ENCODE peak calls at places on chromosome 21, in ten cellular contexts. V is retinal pigment epithelial cell; X is activated CD4-positive, alpha-beta T cell treated with anti-CD3 and anti-CD28 coated beads, Interleukin-2, amount 50 U/mL, for 1 hour; U is non-pigmented ciliary epithelial cell; W is activated CD8-positive, alpha-beta T cell treated with anti-CD3 and anti-CD28 coated beads for 36 hours; N is activated T-helper 1 cell treated with anti-CD3 and anti-CD28 coated beads, Interleukin-12 subunit alpha, Interleukin-12 subunit beta, Interleukin-2, Interleukin-4 antibody, amounts not matched to agents 30 ng/mL and 10 ng/mL and 1 ng/mL, durations not matched to agents 14 hours and 24 hours and 36 hours; J is endothelial cell of umbilical vein; Q is CD8-positive, alpha-beta memory T cell; F is RWPE2; Y is cardiac fibroblast. G is an unnamed sample.

GRCh38 chr21:41634211-41634694 is 126.3 kb upstream of the TMPRSS2 start:
- DNase-seq in V (no peak), X (no peak), U (no peak), W (no peak), N (no peak), J (no peak), Q (no peak), F (peak; percentile 92), Y (no peak), G (peak; percentile 49)

GRCh38 chr21:46117586-46118304 is 19.8 kb downstream of the COL6A2 start:
- DNase-seq in V (no peak), X (no peak), U (no peak), W (no peak), N (no peak), J (no peak), Q (no peak), F (peak; percentile 42), Y (no peak), G (no peak)

GRCh38 chr21:41834926-41835663 is 44.0 kb downstream of the PRDM15 start:
- DNase-seq in V (no peak), X (no peak), U (no peak), W (no peak), N (no peak), J (no peak), Q (no peak), F (peak; percentile 44), Y (no peak), G (no peak)

GRCh38 chr21:14376854-14377253 is 6.1 kb downstream of the HSPA13 start:
- DNase-seq in V (no peak), X (no peak), U (no peak), W (peak; percentile 4), N (no peak), J (no peak), Q (no peak), F (no peak), Y (no peak), G (no peak)

GRCh38 chr21:29295066-29295650 is 3.6 kb upstream of the BACH1 start:
- DNase-seq in V (no peak), X (peak; percentile 23), U (no peak), W (peak; percentile 47), N (peak; percentile 6), J (no peak), Q (no peak), F (no peak), Y (no peak), G (no peak)

GRCh38 chr21:44371596-44371995 is 18.2 kb downstream of the TRPM2 start:
- DNase-seq in V (no peak), X (no peak), U (no peak), W (no peak), N (no peak), J (no peak), Q (no peak), F (no peak), Y (no peak), G (no peak)

GRCh38 chr21:25878334-25878733 is 143.6 kb downstream of the GABPA start:
- DNase-seq in V (no peak), X (no peak), U (no peak), W (no peak), N (no peak), J (no peak), Q (no peak), F (no peak), Y (peak; percentile 25), G (no peak)

GRCh38 chr21:31750843-31751242 is 18.9 kb upstream of the SCAF4 start:
- DNase-seq in V (no peak), X (no peak), U (no peak), W (no peak), N (no peak), J (no peak), Q (no peak), F (no peak), Y (peak; percentile 16), G (no peak)

GRCh38 chr21:45011911-45012660 is 62.3 kb upstream of the ADARB1 start:
- DNase-seq in V (peak; percentile 91), X (no peak), U (peak; percentile 74), W (no peak), N (no peak), J (peak; percentile 78), Q (no peak), F (peak; percentile 92), Y (peak; percentile 94), G (no peak)

G was measured in DMS79 treated with DMSO at 0.1 percent for 48 hours.